ENCODE peak calls at places on chromosomes 2 and 18, in ten cellular contexts. Y is tibial nerve, T is ovary, B is stomach, M is tibial artery, N is mammary epithelial cell, V is breast epithelium, X is HCT116, R is GM23338, P is fibroblast of lung. U is an unnamed sample.

GRCh38 chr2:14569294-14569693 is 63.2 kb upstream of the LRATD1 start:
- DNase-seq in Y (no peak), T (no peak), B (no peak), M (no peak), N (peak; percentile 18), V (no peak), X (no peak), R (no peak), P (no peak), U (no peak)

GRCh38 chr2:52539026-52539964 is 1228.3 kb upstream of the CHAC2 start:
- DNase-seq in Y (no peak), T (no peak), B (no peak), M (no peak), N (no peak), V (no peak), X (no peak), R (no peak), P (peak; percentile 42), U (no peak)

GRCh38 chr2:102141915-102142828 is at the start of gene IL1R1:
- DNase-seq in Y (peak; percentile 51), T (peak; percentile 72), B (peak; percentile 84), M (peak; percentile 91), N (peak; percentile 77), V (peak; percentile 71), X (no peak), R (peak; percentile 70), P (peak; percentile 83), U (peak; percentile 88)

GRCh38 chr2:200136655-200137054 is 169.8 kb upstream of the SPATS2L start:
- DNase-seq in Y (no peak), T (no peak), B (no peak), M (no peak), N (no peak), V (no peak), X (no peak), R (peak; percentile 90), P (no peak), U (no peak)

GRCh38 chr2:177688844-177689243 is 296.3 kb downstream of the AGPS start:
- DNase-seq in Y (no peak), T (no peak), B (no peak), M (no peak), N (no peak), V (no peak), X (no peak), R (no peak), P (no peak), U (no peak)

GRCh38 chr2:54597153-54597827 is 126.2 kb upstream of the EML6 start:
- DNase-seq in Y (no peak), T (peak; percentile 78), B (peak; percentile 67), M (no peak), N (no peak), V (no peak), X (no peak), R (no peak), P (peak; percentile 38), U (peak; percentile 77)

GRCh38 chr2:217186152-217186551 is 326.3 kb upstream of the TNP1 start:
- DNase-seq in Y (no peak), T (no peak), B (no peak), M (peak; percentile 74), N (no peak), V (no peak), X (no peak), R (no peak), P (no peak), U (no peak)

GRCh38 chr18:6405237-6406074 is 9.3 kb downstream of the L3MBTL4 start:
- DNase-seq in Y (no peak), T (no peak), B (no peak), M (no peak), N (no peak), V (no peak), X (no peak), R (no peak), P (no peak), U (no peak)

DNA sequence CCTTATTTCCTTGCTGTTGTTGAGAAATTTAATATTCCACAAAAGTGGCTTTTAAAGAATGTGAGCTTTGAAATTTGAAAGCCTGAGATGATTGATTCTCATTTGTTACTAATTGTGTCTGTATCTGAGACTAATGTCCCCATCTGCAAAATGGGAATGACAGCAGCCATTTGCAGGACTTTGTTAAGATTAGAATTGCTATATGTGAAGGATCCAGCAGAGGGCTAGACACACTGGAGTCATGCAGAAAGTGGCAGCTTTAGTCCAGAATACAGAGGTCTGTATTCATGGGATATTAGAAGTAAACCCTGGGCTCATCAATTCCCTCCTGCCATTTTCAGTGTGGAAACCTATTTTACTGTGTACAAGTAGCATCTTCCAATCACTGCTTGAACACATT is 296.5 kb upstream of the GYPC start:
- DNase-seq in Y (no peak), T (no peak), B (no peak), M (no peak), N (no peak), V (no peak), X (no peak), R (peak; percentile 33), P (peak; percentile 15), U (peak; percentile 6)
- TF ChIP-seq CTCF in Y (no peak), T (no peak), B (no peak), M (no peak), N (no peak), V (no peak), X (no peak), R (peak; percentile 38), P (no peak), U (no peak)

GRCh38 chr18:32278148-32278799 is 88.4 kb downstream of the MEP1B start:
- DNase-seq in Y (no peak), T (no peak), B (no peak), M (no peak), N (no peak), V (no peak), X (no peak), R (no peak), P (no peak), U (no peak)
- H3K4me1 ChIP-seq in Y (peaks cover 50% of the 10 kb centered on the region), T (peaks cover 4% of the 10 kb centered on the region), B (peaks cover 21% of the 10 kb centered on the region), M (peaks cover 46% of the 10 kb centered on the region), N (no peaks in the 10 kb centered on the region), V (no peaks in the 10 kb centered on the region), X (no peaks in the 10 kb centered on the region), R (peaks cover 19% of the 10 kb centered on the region), P (no peaks in the 10 kb centered on the region), U (peaks cover 24% of the 10 kb centered on the region)

GRCh38 chr2:240629419-240629967 is 4.2 kb downstream of the GPR35 start:
- DNase-seq in Y (no peak), T (no peak), B (no peak), M (peak; percentile 45), N (no peak), V (no peak), X (no peak), R (no peak), P (no peak), U (no peak)

GRCh38 chr2:240629968-240630770 is 4.9 kb downstream of the GPR35 start:
- DNase-seq in Y (no peak), T (no peak), B (no peak), M (peak; percentile 55), N (no peak), V (peak; percentile 47), X (no peak), R (no peak), P (no peak), U (no peak)

GRCh38 chr2:240626531-240627300 is 1.4 kb downstream of the GPR35 start:
- DNase-seq in Y (peak; percentile 10), T (no peak), B (no peak), M (peak; percentile 67), N (no peak), V (peak; percentile 43), X (no peak), R (no peak), P (no peak), U (peak; percentile 69)

GRCh38 chr2:240627736-240628506 is 2.6 kb downstream of the GPR35 start:
- DNase-seq in Y (no peak), T (no peak), B (no peak), M (peak; percentile 49), N (no peak), V (no peak), X (no peak), R (no peak), P (no peak), U (peak; percentile 19)

DNA sequence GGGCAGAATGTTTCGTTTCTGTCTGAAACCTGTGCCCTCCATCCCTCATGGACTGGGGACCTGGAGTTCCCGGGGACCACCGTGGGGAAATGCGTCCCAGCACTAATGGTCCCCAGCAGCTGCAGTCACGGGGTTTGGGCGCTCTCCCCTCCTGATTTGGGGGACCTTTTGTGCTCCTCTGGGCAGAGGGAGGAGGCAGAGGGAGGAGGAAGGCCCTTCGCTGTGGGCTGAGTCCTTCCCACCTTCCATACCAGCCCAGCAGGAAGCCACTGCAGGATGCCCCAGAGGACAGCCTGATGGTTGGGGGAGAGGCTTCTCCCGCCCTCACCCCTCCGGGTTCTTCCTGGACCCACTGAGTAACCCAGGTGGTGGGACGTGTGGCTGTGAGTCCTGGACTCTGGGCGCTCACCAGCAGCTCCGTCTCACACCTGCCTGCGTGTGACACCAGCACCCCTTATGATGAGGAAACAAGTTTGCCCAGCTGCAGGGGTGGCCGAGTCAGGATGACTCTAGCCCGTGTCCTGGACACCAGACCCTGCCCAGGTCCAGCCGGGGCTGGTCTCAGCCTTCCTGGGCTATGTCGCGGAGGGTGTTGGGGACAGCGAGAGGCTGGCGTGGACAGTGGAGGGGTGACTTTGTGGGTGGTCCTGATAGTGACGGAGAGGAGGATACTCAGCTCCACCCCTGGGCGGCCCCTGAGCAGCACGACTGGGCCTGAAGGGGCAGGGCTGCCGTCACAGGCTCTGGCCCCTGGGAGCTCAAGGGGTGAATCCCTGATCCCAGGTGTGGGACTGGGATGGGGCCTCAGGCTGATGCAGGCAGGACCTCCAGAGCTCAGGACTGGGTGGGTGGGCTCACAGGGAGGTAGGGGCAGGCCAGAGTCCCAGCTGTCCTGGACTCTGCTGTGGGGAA is 3.5 kb downstream of the GPR35 start:
- DNase-seq in Y (no peak), T (no peak), B (no peak), M (peak; percentile 53), N (no peak), V (peak; percentile 44), X (no peak), R (no peak), P (no peak), U (peak; percentile 20)
- TF ChIP-seq CTCF in Y (no peak), T (no peak), B (no peak), M (no peak), N (no peak), V (no peak), X (no peak), R (no peak), P (no peak), U (no peak)

GRCh38 chr2:240440251-240440650 is 4.8 kb downstream of the GPC1 start:
- DNase-seq in Y (no peak), T (no peak), B (no peak), M (no peak), N (no peak), V (no peak), X (no peak), R (no peak), P (no peak), U (peak; percentile 10)

GRCh38 chr2:240442891-240443715 is 7.6 kb downstream of the GPC1 start:
- DNase-seq in Y (no peak), T (no peak), B (no peak), M (no peak), N (no peak), V (no peak), X (no peak), R (no peak), P (no peak), U (no peak)

GRCh38 chr2:240441326-240441992 is 6.0 kb downstream of the GPC1 start:
- DNase-seq in Y (no peak), T (no peak), B (no peak), M (no peak), N (peak; percentile 72), V (no peak), X (no peak), R (no peak), P (no peak), U (no peak)

GRCh38 chr2:240440704-240441320 is 5.3 kb downstream of the GPC1 start:
- DNase-seq in Y (no peak), T (no peak), B (no peak), M (no peak), N (no peak), V (no peak), X (no peak), R (no peak), P (no peak), U (peak; percentile 31)

DNA sequence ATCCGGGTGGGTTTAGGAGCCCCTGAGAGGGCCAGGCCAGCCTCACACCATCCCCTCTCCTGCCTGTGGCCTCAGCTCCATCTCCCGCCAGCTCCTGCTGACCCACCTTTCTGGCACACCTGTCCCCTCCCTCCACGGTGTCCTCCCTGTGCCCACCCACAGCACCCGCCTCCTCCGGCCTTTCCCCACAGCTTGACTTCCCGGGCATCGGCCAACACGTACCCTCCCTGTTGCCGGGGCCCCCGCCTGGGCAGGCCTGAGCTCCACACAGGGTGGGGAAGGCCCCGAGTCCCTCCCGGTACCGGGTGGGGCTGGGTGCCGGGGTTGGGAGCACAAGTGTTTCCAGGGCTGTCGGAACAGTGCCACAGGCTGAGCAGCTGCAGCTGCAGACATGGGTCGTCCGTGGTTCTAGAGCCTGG is 6.5 kb downstream of the GPC1 start:
- DNase-seq in Y (no peak), T (no peak), B (no peak), M (no peak), N (no peak), V (no peak), X (no peak), R (no peak), P (no peak), U (peak; percentile 12)
- H3K4me1 ChIP-seq in Y (peaks cover 76% of the 10 kb centered on the region), T (peaks cover 9% of the 10 kb centered on the region), B (peaks cover 21% of the 10 kb centered on the region), M (peaks cover 17% of the 10 kb centered on the region), N (peaks cover 66% of the 10 kb centered on the region), V (peaks cover 6% of the 10 kb centered on the region), X (peaks cover 24% of the 10 kb centered on the region), R (peaks cover 1% of the 10 kb centered on the region), P (peaks cover 13% of the 10 kb centered on the region), U (peaks cover 6% of the 10 kb centered on the region)

U was measured in mucosa of descending colon.